ENCODE peak calls at places on chromosomes 16 and 17, in six cellular contexts. One of them, this sample, is unnamed.

GRCh38 chr16:88634141-88634993 is 4.0 kb upstream of the IL17C start:
- DNase-seq in K562: peak; percentile 91
- DNase-seq in fibroblast of lung: peak; percentile 18
- DNase-seq in OCI-LY7: peak; percentile 76
- DNase-seq in HCT116: no peak
- DNase-seq in IMR-90: peak; percentile 23
- DNase-seq in this sample: peak; percentile 42

GRCh38 chr17:37274432-37274831 is 101.4 kb upstream of the C17orf78 start:
- DNase-seq in K562: no peak
- DNase-seq in fibroblast of lung: no peak
- DNase-seq in OCI-LY7: no peak
- DNase-seq in HCT116: no peak
- DNase-seq in IMR-90: no peak
- DNase-seq in this sample: no peak

GRCh38 chr16:17222756-17223411 is 247.9 kb downstream of the XYLT1 start:
- DNase-seq in K562: no peak
- DNase-seq in fibroblast of lung: peak; percentile 43
- DNase-seq in OCI-LY7: no peak
- DNase-seq in HCT116: no peak
- DNase-seq in IMR-90: no peak
- DNase-seq in this sample: no peak

GRCh38 chr17:13474073-13474800 is 127.5 kb downstream of the HS3ST3A1 start:
- DNase-seq in K562: no peak
- DNase-seq in fibroblast of lung: peak; percentile 48
- DNase-seq in OCI-LY7: no peak
- DNase-seq in HCT116: no peak
- DNase-seq in IMR-90: no peak
- DNase-seq in this sample: no peak

GRCh38 chr17:35241520-35241919 is 1.4 kb upstream of the SLFN5 start:
- DNase-seq in K562: no peak
- DNase-seq in fibroblast of lung: no peak
- DNase-seq in OCI-LY7: no peak
- DNase-seq in HCT116: no peak
- DNase-seq in IMR-90: no peak
- DNase-seq in this sample: no peak

GRCh38 chr16:78866556-78866955 is 734.0 kb downstream of the MAF start:
- DNase-seq in K562: no peak
- DNase-seq in fibroblast of lung: no peak
- DNase-seq in OCI-LY7: no peak
- DNase-seq in HCT116: no peak
- DNase-seq in IMR-90: no peak
- DNase-seq in this sample: no peak

GRCh38 chr16:54000361-54000760 is 286.2 kb downstream of the IRX3 start:
- DNase-seq in K562: no peak
- DNase-seq in fibroblast of lung: no peak
- DNase-seq in OCI-LY7: no peak
- DNase-seq in HCT116: no peak
- DNase-seq in IMR-90: no peak
- DNase-seq in this sample: no peak

GRCh38 chr17:46894476-46895151 is 28.3 kb upstream of the GOSR2 start:
- DNase-seq in K562: no peak
- DNase-seq in fibroblast of lung: no peak
- DNase-seq in OCI-LY7: no peak
- DNase-seq in HCT116: no peak
- DNase-seq in IMR-90: no peak
- DNase-seq in this sample: no peak

GRCh38 chr17:2337811-2338657 is 733 bp downstream of the SGSM2 start:
- DNase-seq in K562: peak; percentile 65
- DNase-seq in fibroblast of lung: peak; percentile 60
- DNase-seq in OCI-LY7: peak; percentile 28
- DNase-seq in HCT116: no peak
- DNase-seq in IMR-90: peak; percentile 44
- DNase-seq in this sample: peak; percentile 40

GRCh38 chr16:6682142-6682811 is 650.4 kb upstream of the RBFOX1 start:
- DNase-seq in K562: peak; percentile 60
- DNase-seq in fibroblast of lung: no peak
- DNase-seq in OCI-LY7: peak; percentile 35
- DNase-seq in HCT116: no peak
- DNase-seq in IMR-90: no peak
- DNase-seq in this sample: peak; percentile 45

GRCh38 chr17:34692932-34693331 is 113.5 kb downstream of the TMEM132E start:
- DNase-seq in K562: no peak
- DNase-seq in fibroblast of lung: no peak
- DNase-seq in OCI-LY7: no peak
- DNase-seq in HCT116: no peak
- DNase-seq in IMR-90: no peak
- DNase-seq in this sample: no peak

GRCh38 chr17:49224997-49225337 is 5.6 kb downstream of the PHOSPHO1 start:
- DNase-seq in K562: no peak
- DNase-seq in fibroblast of lung: no peak
- DNase-seq in OCI-LY7: no peak
- DNase-seq in HCT116: no peak
- DNase-seq in IMR-90: no peak
- DNase-seq in this sample: no peak

GRCh38 chr16:1174477-1175357 is 21.8 kb downstream of the CACNA1H start:
- DNase-seq in K562: no peak
- DNase-seq in fibroblast of lung: peak; percentile 65
- DNase-seq in OCI-LY7: no peak
- DNase-seq in HCT116: peak; percentile 43
- DNase-seq in IMR-90: peak; percentile 51
- DNase-seq in this sample: no peak

GRCh38 chr17:7191571-7192270 is 12.6 kb upstream of the ASGR1 start:
- DNase-seq in K562: peak; percentile 47
- DNase-seq in fibroblast of lung: peak; percentile 21
- DNase-seq in OCI-LY7: peak; percentile 38
- DNase-seq in HCT116: no peak
- DNase-seq in IMR-90: peak; percentile 31
- DNase-seq in this sample: peak; percentile 22

GRCh38 chr17:37133131-37133530 is 184.4 kb downstream of the AATF start:
- DNase-seq in K562: no peak
- DNase-seq in fibroblast of lung: no peak
- DNase-seq in OCI-LY7: no peak
- DNase-seq in HCT116: no peak
- DNase-seq in IMR-90: no peak
- DNase-seq in this sample: no peak

GRCh38 chr16:75002474-75002873 is 3.6 kb downstream of the ZNRF1 start:
- DNase-seq in K562: no peak
- DNase-seq in fibroblast of lung: peak; percentile 23
- DNase-seq in OCI-LY7: no peak
- DNase-seq in HCT116: no peak
- DNase-seq in IMR-90: no peak
- DNase-seq in this sample: no peak

GRCh38 chr16:3029499-3030127 is 5.8 kb downstream of the THOC6 start:
- DNase-seq in K562: peak; percentile 64
- DNase-seq in fibroblast of lung: peak; percentile 36
- DNase-seq in OCI-LY7: no peak
- DNase-seq in HCT116: no peak
- DNase-seq in IMR-90: peak; percentile 31
- DNase-seq in this sample: no peak

GRCh38 chr16:10022098-10022497 is 160.1 kb downstream of the GRIN2A start:
- DNase-seq in K562: no peak
- DNase-seq in fibroblast of lung: no peak
- DNase-seq in OCI-LY7: no peak
- DNase-seq in HCT116: no peak
- DNase-seq in IMR-90: no peak
- DNase-seq in this sample: no peak

GRCh38 chr17:30450125-30451027 is 26.8 kb upstream of the GOSR1 start:
- DNase-seq in K562: no peak
- DNase-seq in fibroblast of lung: no peak
- DNase-seq in OCI-LY7: no peak
- DNase-seq in HCT116: no peak
- DNase-seq in IMR-90: peak; percentile 33
- DNase-seq in this sample: no peak

GRCh38 chr16:3971261-3971660 is 90.7 kb upstream of the CREBBP start:
- DNase-seq in K562: no peak
- DNase-seq in fibroblast of lung: peak; percentile 96
- DNase-seq in OCI-LY7: no peak
- DNase-seq in HCT116: no peak
- DNase-seq in IMR-90: peak; percentile 98
- DNase-seq in this sample: no peak

GRCh38 chr17:21078056-21078825 is 35.4 kb upstream of the USP22 start:
- DNase-seq in K562: no peak
- DNase-seq in fibroblast of lung: no peak
- DNase-seq in OCI-LY7: no peak
- DNase-seq in HCT116: no peak
- DNase-seq in IMR-90: no peak
- DNase-seq in this sample: no peak

DNA sequence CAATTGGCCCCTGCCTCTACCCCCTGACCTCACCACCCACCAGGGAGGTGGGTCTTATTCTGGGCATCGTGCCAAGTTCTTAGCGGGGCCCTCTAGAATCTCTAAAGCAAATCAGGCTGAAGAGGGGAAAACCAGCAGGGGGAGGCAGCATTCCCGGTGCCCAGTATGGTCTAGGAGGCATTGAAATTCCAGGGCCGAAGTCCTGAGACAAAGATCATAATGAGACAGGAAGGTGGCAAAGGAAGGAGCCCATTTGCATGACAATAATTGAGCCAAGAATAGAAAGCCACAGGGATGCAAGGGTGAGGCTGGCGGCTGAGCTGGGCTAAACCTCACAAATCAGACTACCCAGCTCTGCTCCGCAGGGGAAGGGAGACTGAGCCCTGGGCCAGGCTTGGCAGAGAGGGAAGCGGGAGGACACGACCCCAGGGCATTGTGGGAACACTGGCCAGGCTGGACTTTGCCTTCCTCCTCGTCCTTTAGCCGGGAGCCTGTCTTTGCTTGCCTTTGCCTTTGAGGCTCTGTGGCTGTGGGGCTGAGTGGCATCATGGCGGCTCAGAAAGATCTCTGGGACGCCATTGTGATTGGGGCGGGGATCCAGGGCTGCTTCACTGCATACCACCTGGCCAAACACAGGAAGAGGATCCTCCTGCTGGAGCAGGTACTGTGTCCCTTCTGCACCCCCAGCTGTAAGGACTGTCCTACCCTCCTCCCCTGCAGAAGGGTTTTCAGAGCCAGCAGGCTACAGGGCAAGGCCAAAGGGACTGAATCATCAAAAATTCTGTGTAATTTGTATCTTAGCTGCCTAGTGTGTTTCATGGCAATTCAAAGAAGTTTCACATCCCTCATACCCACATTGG is at the start of gene PIPOX:
- DNase-seq in K562: peak; percentile 38
- DNase-seq in fibroblast of lung: peak; percentile 46
- DNase-seq in OCI-LY7: peak; percentile 54
- DNase-seq in HCT116: no peak
- DNase-seq in IMR-90: peak; percentile 15
- DNase-seq in this sample: peak; percentile 47
- H3K27ac ChIP-seq in K562: no peak within 1 kb of the TSS
- H3K27ac ChIP-seq in fibroblast of lung: no peak within 1 kb of the TSS
- H3K27ac ChIP-seq in OCI-LY7: no peak within 1 kb of the TSS
- H3K27ac ChIP-seq in HCT116: no peak within 1 kb of the TSS
- H3K27ac ChIP-seq in IMR-90: no peak within 1 kb of the TSS
- H3K27ac ChIP-seq in this sample: peak within 1 kb of the TSS; percentile 28

DNA sequence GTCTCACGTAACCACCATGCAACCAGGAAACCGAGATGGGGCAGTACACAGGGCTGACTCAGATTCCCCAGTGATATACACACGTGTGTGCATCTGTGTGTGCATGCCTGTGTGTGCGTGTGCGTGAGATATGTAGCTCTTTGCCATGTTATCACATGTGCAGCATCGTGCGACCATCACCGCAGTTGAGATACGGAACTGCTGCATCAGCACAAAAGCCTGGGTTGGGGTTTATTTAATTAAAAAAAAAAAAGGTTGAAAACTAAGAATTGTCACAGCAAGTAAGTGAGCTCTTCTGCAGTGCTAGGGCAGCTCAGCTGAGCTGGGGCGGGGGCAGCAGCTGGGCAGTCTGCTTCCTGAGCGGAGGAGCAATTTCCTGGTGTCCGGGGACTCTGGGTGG is 152.5 kb downstream of the RBFOX3 start:
- DNase-seq in K562: no peak
- DNase-seq in fibroblast of lung: no peak
- DNase-seq in OCI-LY7: no peak
- DNase-seq in HCT116: no peak
- DNase-seq in IMR-90: no peak
- DNase-seq in this sample: no peak
- H2AFZ ChIP-seq in K562: no peak overlapping the region
- H2AFZ ChIP-seq in fibroblast of lung: no peak overlapping the region
- H2AFZ ChIP-seq in OCI-LY7: no peak overlapping the region
- H2AFZ ChIP-seq in HCT116: no peak overlapping the region
- H2AFZ ChIP-seq in IMR-90: no peak overlapping the region
- H2AFZ ChIP-seq in this sample: no peak overlapping the region

GRCh38 chr17:80892900-80893603 is 98.6 kb upstream of the CHMP6 start:
- DNase-seq in K562: no peak
- DNase-seq in fibroblast of lung: peak; percentile 95
- DNase-seq in OCI-LY7: no peak
- DNase-seq in HCT116: peak; percentile 53
- DNase-seq in IMR-90: peak; percentile 79
- DNase-seq in this sample: no peak

GRCh38 chr17:80893604-80894438 is 97.8 kb upstream of the CHMP6 start:
- DNase-seq in K562: no peak
- DNase-seq in fibroblast of lung: no peak
- DNase-seq in OCI-LY7: no peak
- DNase-seq in HCT116: no peak
- DNase-seq in IMR-90: no peak
- DNase-seq in this sample: no peak

GRCh38 chr17:80894439-80894721 is 97.3 kb upstream of the CHMP6 start:
- DNase-seq in K562: no peak
- DNase-seq in fibroblast of lung: no peak
- DNase-seq in OCI-LY7: no peak
- DNase-seq in HCT116: no peak
- DNase-seq in IMR-90: no peak
- DNase-seq in this sample: no peak

GRCh38 chr17:80895366-80895765 is 96.3 kb upstream of the CHMP6 start:
- DNase-seq in K562: no peak
- DNase-seq in fibroblast of lung: no peak
- DNase-seq in OCI-LY7: no peak
- DNase-seq in HCT116: no peak
- DNase-seq in IMR-90: no peak
- DNase-seq in this sample: no peak

GRCh38 chr17:80894726-80895125 is 96.9 kb upstream of the CHMP6 start:
- DNase-seq in K562: no peak
- DNase-seq in fibroblast of lung: no peak
- DNase-seq in OCI-LY7: no peak
- DNase-seq in HCT116: no peak
- DNase-seq in IMR-90: no peak
- DNase-seq in this sample: no peak
- H3K4me1 ChIP-seq in K562: peaks cover 27% of the 10 kb centered on the region
- H3K4me1 ChIP-seq in fibroblast of lung: peaks cover 23% of the 10 kb centered on the region
- H3K4me1 ChIP-seq in OCI-LY7: peaks cover 10% of the 10 kb centered on the region
- H3K4me1 ChIP-seq in HCT116: peaks cover 43% of the 10 kb centered on the region
- H3K4me1 ChIP-seq in IMR-90: peaks cover 29% of the 10 kb centered on the region
- H3K4me1 ChIP-seq in this sample: peaks cover 5% of the 10 kb centered on the region

GRCh38 chr16:64403352-64403751 is 718.5 kb downstream of the CDH11 start:
- DNase-seq in K562: no peak
- DNase-seq in fibroblast of lung: no peak
- DNase-seq in OCI-LY7: no peak
- DNase-seq in HCT116: no peak
- DNase-seq in IMR-90: no peak
- DNase-seq in this sample: no peak

GRCh38 chr16:64410306-64410705 is 711.6 kb downstream of the CDH11 start:
- DNase-seq in K562: no peak
- DNase-seq in fibroblast of lung: no peak
- DNase-seq in OCI-LY7: no peak
- DNase-seq in HCT116: no peak
- DNase-seq in IMR-90: no peak
- DNase-seq in this sample: no peak

GRCh38 chr16:64408699-64409098 is 713.2 kb downstream of the CDH11 start:
- DNase-seq in K562: no peak
- DNase-seq in fibroblast of lung: no peak
- DNase-seq in OCI-LY7: peak; percentile 33
- DNase-seq in HCT116: no peak
- DNase-seq in IMR-90: no peak
- DNase-seq in this sample: no peak

GRCh38 chr16:64409762-64410161 is 712.1 kb downstream of the CDH11 start:
- DNase-seq in K562: no peak
- DNase-seq in fibroblast of lung: no peak
- DNase-seq in OCI-LY7: no peak
- DNase-seq in HCT116: no peak
- DNase-seq in IMR-90: no peak
- DNase-seq in this sample: no peak

GRCh38 chr16:64406661-64407267 is 715.1 kb downstream of the CDH11 start:
- DNase-seq in K562: no peak
- DNase-seq in fibroblast of lung: no peak
- DNase-seq in OCI-LY7: no peak
- DNase-seq in HCT116: no peak
- DNase-seq in IMR-90: no peak
- DNase-seq in this sample: no peak
- H3K27ac ChIP-seq in K562: no peak overlapping the region
- H3K27ac ChIP-seq in fibroblast of lung: no peak overlapping the region
- H3K27ac ChIP-seq in OCI-LY7: no peak overlapping the region
- H3K27ac ChIP-seq in HCT116: no peak overlapping the region
- H3K27ac ChIP-seq in IMR-90: no peak overlapping the region
- H3K27ac ChIP-seq in this sample: no peak overlapping the region